ENCODE peak calls at places on chromosome 2, in nine cellular contexts. Z is astrocyte, R is choroid plexus epithelial cell, X is PC-3, D is ascending aorta, A is B cell, Y is transverse colon, Q is psoas muscle, K is right lobe of liver. T is an unnamed sample.

GRCh38 chr2:8435608-8436007 is 246.2 kb upstream of the ID2 start:
- DNase-seq in K (no peak), A (no peak), Q (no peak), X (no peak), Y (no peak), D (peak), R (no peak), Z (no peak), T (no peak)

GRCh38 chr2:46813046-46813445 is 102.6 kb downstream of the MCFD2 start:
- DNase-seq in X (no peak), Y (no peak), Q (peak), R (no peak), A (no peak), K (no peak), D (no peak), Z (no peak), T (no peak)

GRCh38 chr2:119109823-119110222 is 48.7 kb downstream of the C1QL2 start:
- DNase-seq in A (no peak), R (no peak), D (peak), Z (no peak), K (no peak), Q (no peak), Y (no peak), X (no peak), T (no peak)

GRCh38 chr2:96103388-96103705 is 13.0 kb downstream of the ADRA2B start:
- DNase-seq in R (no peak), A (no peak), D (no peak), X (no peak), Q (no peak), K (no peak), Z (no peak), Y (peak), T (no peak)

GRCh38 chr2:119383410-119384140 is 16.8 kb downstream of the DBI start:
- DNase-seq in D (peak), Z (no peak), R (no peak), A (no peak), X (no peak), K (peak), Y (no peak), Q (no peak), T (no peak)

GRCh38 chr2:71925268-71926097 is 222.2 kb downstream of the CYP26B1 start:
- DNase-seq in A (no peak), K (no peak), Q (no peak), Y (no peak), D (peak), R (peak), X (no peak), Z (no peak), T (no peak)

GRCh38 chr2:58569460-58570185 is 328.5 kb upstream of the FANCL start:
- DNase-seq in R (no peak), Q (no peak), D (no peak), X (peak), Y (no peak), K (no peak), Z (peak), A (no peak), T (no peak)

GRCh38 chr2:195818521-195818920 is 161.5 kb downstream of the SLC39A10 start:
- DNase-seq in K (no peak), Q (no peak), D (no peak), R (peak), Y (peak), X (peak), A (no peak), Z (peak), T (no peak)

GRCh38 chr2:115946891-115947290 is 1504.5 kb downstream of the DPP10 start:
- DNase-seq in K (no peak), Y (no peak), D (no peak), Q (no peak), X (no peak), Z (no peak), R (no peak), A (no peak), T (no peak)

GRCh38 chr2:112916145-112916571 is 5.2 kb downstream of the IL37 start:
- DNase-seq in Y (no peak), K (no peak), R (no peak), X (no peak), Z (no peak), Q (no peak), D (no peak), A (no peak), T (no peak)

GRCh38 chr2:222315443-222316121 is 16.8 kb upstream of the PAX3 start:
- DNase-seq in R (no peak), Y (no peak), X (no peak), D (no peak), A (no peak), Z (no peak), Q (no peak), K (no peak), T (no peak)
- TF ChIP-seq CTCF in R (no peak), Y (no peak), X (peak), D (no peak), A (no peak), Z (no peak), Q (no peak), K (no peak), T (no peak)

DNA sequence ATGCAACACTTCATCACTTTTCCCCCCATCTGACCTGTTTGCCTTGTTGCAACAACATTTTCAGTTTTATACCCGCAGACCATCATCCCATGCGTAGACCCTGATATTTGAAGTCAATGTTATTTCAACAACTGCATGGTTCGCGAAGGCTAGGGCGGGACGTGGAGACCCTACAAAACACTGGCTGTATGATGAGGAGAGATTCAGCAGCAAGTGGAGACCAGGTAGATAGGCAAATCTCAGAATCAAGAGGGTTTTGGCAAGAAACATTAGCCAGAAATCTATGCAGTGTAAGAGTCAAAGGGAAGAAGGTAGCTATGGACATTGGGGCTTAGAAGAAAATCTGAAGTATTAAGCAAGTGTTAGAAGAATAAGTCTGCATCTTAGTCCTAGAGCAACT is 42.4 kb upstream of the SPAG16 start:
- DNase-seq in Z (no peak), Q (no peak), D (no peak), Y (no peak), R (no peak), X (no peak), K (no peak), A (no peak), T (no peak)
- TF ChIP-seq CTCF in Z (no peak), Q (no peak), D (no peak), Y (no peak), R (no peak), X (no peak), K (no peak), A (no peak), T (no peak)

GRCh38 chr2:200048421-200048820 is 93.0 kb downstream of the MAIP1 start:
- DNase-seq in D (no peak), Y (no peak), Z (no peak), R (no peak), K (no peak), X (no peak), Q (no peak), A (no peak), T (no peak)
- TF ChIP-seq CTCF in D (no peak), Y (no peak), Z (no peak), R (no peak), K (no peak), X (no peak), Q (no peak), A (no peak), T (no peak)

GRCh38 chr2:212595036-212595654 is 56.5 kb upstream of the ERBB4 start:
- DNase-seq in K (no peak), Z (peak), X (peak), Y (no peak), D (no peak), Q (no peak), R (peak), A (no peak), T (no peak)
- TF ChIP-seq CTCF in K (peak), Z (peak), X (peak), Y (no peak), D (no peak), Q (no peak), R (peak), A (no peak), T (no peak)

T was measured in omental fat pad.